ENCODE peak calls at places on chromosomes 1 and 21, in nine cellular contexts. One of them, this sample, is unnamed.

GRCh38 chr1:94648225-94649007 is 106.9 kb upstream of the F3 start:
- DNase-seq in AG09319: peak; percentile 98
- DNase-seq in activated CD4-positive, CD25-positive, alpha-beta regulatory T cell treated with anti-CD3 and anti-CD28 coated beads, Interleukin-2, amount 50 U/mL, for 72 hours: no peak
- DNase-seq in ovary: peak; percentile 79
- DNase-seq in amygdala: no peak
- DNase-seq in ureter: peak; percentile 79
- DNase-seq in H9: no peak
- DNase-seq in AG08396: peak; percentile 85
- DNase-seq in aorta: peak; percentile 88
- DNase-seq in this sample: no peak

GRCh38 chr1:214645712-214646111 is 42.7 kb downstream of the CENPF start:
- DNase-seq in activated CD4-positive, CD25-positive, alpha-beta regulatory T cell treated with anti-CD3 and anti-CD28 coated beads, Interleukin-2, amount 50 U/mL, for 72 hours: no peak
- DNase-seq in AG08396: no peak
- DNase-seq in ureter: no peak
- DNase-seq in AG09319: no peak
- DNase-seq in ovary: no peak
- DNase-seq in amygdala: no peak
- DNase-seq in aorta: no peak
- DNase-seq in H9: no peak
- DNase-seq in this sample: no peak

GRCh38 chr1:22489278-22489677 is 37.6 kb downstream of the ZBTB40 start:
- DNase-seq in H9: no peak
- DNase-seq in AG08396: no peak
- DNase-seq in amygdala: no peak
- DNase-seq in activated CD4-positive, CD25-positive, alpha-beta regulatory T cell treated with anti-CD3 and anti-CD28 coated beads, Interleukin-2, amount 50 U/mL, for 72 hours: no peak
- DNase-seq in ureter: no peak
- DNase-seq in AG09319: no peak
- DNase-seq in ovary: no peak
- DNase-seq in aorta: no peak
- DNase-seq in this sample: no peak

GRCh38 chr1:67722292-67722944 is 37.4 kb downstream of the GADD45A start:
- DNase-seq in activated CD4-positive, CD25-positive, alpha-beta regulatory T cell treated with anti-CD3 and anti-CD28 coated beads, Interleukin-2, amount 50 U/mL, for 72 hours: no peak
- DNase-seq in ureter: no peak
- DNase-seq in ovary: no peak
- DNase-seq in AG08396: no peak
- DNase-seq in AG09319: no peak
- DNase-seq in amygdala: no peak
- DNase-seq in aorta: no peak
- DNase-seq in H9: no peak
- DNase-seq in this sample: peak; percentile 50

GRCh38 chr1:182784556-182785171 is 4.9 kb upstream of the NPL start:
- DNase-seq in AG09319: peak; percentile 16
- DNase-seq in ovary: no peak
- DNase-seq in aorta: no peak
- DNase-seq in H9: no peak
- DNase-seq in ureter: no peak
- DNase-seq in activated CD4-positive, CD25-positive, alpha-beta regulatory T cell treated with anti-CD3 and anti-CD28 coated beads, Interleukin-2, amount 50 U/mL, for 72 hours: no peak
- DNase-seq in amygdala: no peak
- DNase-seq in AG08396: peak; percentile 36
- DNase-seq in this sample: peak; percentile 66

GRCh38 chr1:205582471-205583291 is 49.1 kb downstream of the ELK4 start:
- DNase-seq in AG09319: no peak
- DNase-seq in amygdala: no peak
- DNase-seq in activated CD4-positive, CD25-positive, alpha-beta regulatory T cell treated with anti-CD3 and anti-CD28 coated beads, Interleukin-2, amount 50 U/mL, for 72 hours: no peak
- DNase-seq in AG08396: no peak
- DNase-seq in ovary: peak; percentile 56
- DNase-seq in H9: peak; percentile 20
- DNase-seq in ureter: peak; percentile 65
- DNase-seq in aorta: peak; percentile 71
- DNase-seq in this sample: no peak

GRCh38 chr1:218459878-218460277 is 114.7 kb downstream of the TGFB2 start:
- DNase-seq in ureter: no peak
- DNase-seq in amygdala: no peak
- DNase-seq in AG08396: peak; percentile 72
- DNase-seq in AG09319: no peak
- DNase-seq in H9: peak; percentile 56
- DNase-seq in ovary: no peak
- DNase-seq in aorta: no peak
- DNase-seq in activated CD4-positive, CD25-positive, alpha-beta regulatory T cell treated with anti-CD3 and anti-CD28 coated beads, Interleukin-2, amount 50 U/mL, for 72 hours: no peak
- DNase-seq in this sample: peak; percentile 88

GRCh38 chr1:213419369-213420030 is 368.5 kb downstream of the RPS6KC1 start:
- DNase-seq in activated CD4-positive, CD25-positive, alpha-beta regulatory T cell treated with anti-CD3 and anti-CD28 coated beads, Interleukin-2, amount 50 U/mL, for 72 hours: no peak
- DNase-seq in AG09319: no peak
- DNase-seq in ureter: no peak
- DNase-seq in H9: no peak
- DNase-seq in ovary: no peak
- DNase-seq in aorta: no peak
- DNase-seq in amygdala: no peak
- DNase-seq in AG08396: no peak
- DNase-seq in this sample: peak; percentile 1

GRCh38 chr21:42754270-42754933 is 101.0 kb downstream of the PDE9A start:
- DNase-seq in AG08396: no peak
- DNase-seq in H9: no peak
- DNase-seq in AG09319: no peak
- DNase-seq in activated CD4-positive, CD25-positive, alpha-beta regulatory T cell treated with anti-CD3 and anti-CD28 coated beads, Interleukin-2, amount 50 U/mL, for 72 hours: no peak
- DNase-seq in ovary: no peak
- DNase-seq in ureter: no peak
- DNase-seq in amygdala: no peak
- DNase-seq in aorta: no peak
- DNase-seq in this sample: no peak

This sample was measured in cardiac muscle cell.